ENCODE peak calls at places on chromosomes 16 and 17, in five cellular contexts. One of them, this sample, is unnamed.

GRCh38 chr17:77451894-77452852 is 311.4 kb downstream of the SEC14L1 start:
- DNase-seq in GM10248: no peak
- DNase-seq in tibial nerve: peak
- DNase-seq in right atrium auricular region: peak
- DNase-seq in HFF-Myc: no peak
- DNase-seq in this sample: no peak

GRCh38 chr17:2792541-2793169 is 3.6 kb upstream of the RAP1GAP2 start:
- DNase-seq in GM10248: no peak
- DNase-seq in tibial nerve: no peak
- DNase-seq in HFF-Myc: no peak
- DNase-seq in right atrium auricular region: no peak
- DNase-seq in this sample: peak

GRCh38 chr17:27873746-27874145 is 19.4 kb downstream of the LYRM9 start:
- DNase-seq in GM10248: no peak
- DNase-seq in right atrium auricular region: no peak
- DNase-seq in tibial nerve: no peak
- DNase-seq in HFF-Myc: peak
- DNase-seq in this sample: no peak

GRCh38 chr17:51419476-51419875 is 159.1 kb downstream of the UTP18 start:
- DNase-seq in tibial nerve: no peak
- DNase-seq in HFF-Myc: no peak
- DNase-seq in right atrium auricular region: no peak
- DNase-seq in GM10248: no peak
- DNase-seq in this sample: no peak

GRCh38 chr17:76149214-76149613 is 8.2 kb upstream of the FOXJ1 start:
- DNase-seq in HFF-Myc: no peak
- DNase-seq in tibial nerve: no peak
- DNase-seq in GM10248: no peak
- DNase-seq in right atrium auricular region: no peak
- DNase-seq in this sample: no peak

GRCh38 chr17:74512624-74513084 is 18.6 kb downstream of the CD300LB start:
- DNase-seq in tibial nerve: no peak
- DNase-seq in right atrium auricular region: peak
- DNase-seq in HFF-Myc: no peak
- DNase-seq in GM10248: peak
- DNase-seq in this sample: peak

GRCh38 chr17:48472485-48473281 is 42.7 kb upstream of the SKAP1 start:
- DNase-seq in tibial nerve: no peak
- DNase-seq in HFF-Myc: peak
- DNase-seq in right atrium auricular region: no peak
- DNase-seq in GM10248: no peak
- DNase-seq in this sample: no peak

GRCh38 chr16:426115-426905 is 861 bp downstream of the RAB11FIP3 start:
- DNase-seq in HFF-Myc: no peak
- DNase-seq in right atrium auricular region: no peak
- DNase-seq in tibial nerve: no peak
- DNase-seq in GM10248: no peak
- DNase-seq in this sample: peak

GRCh38 chr17:31269178-31269577 is 27.9 kb downstream of the OMG start:
- DNase-seq in HFF-Myc: no peak
- DNase-seq in tibial nerve: no peak
- DNase-seq in GM10248: no peak
- DNase-seq in right atrium auricular region: no peak
- DNase-seq in this sample: no peak

GRCh38 chr17:3678095-3678820 is 9.6 kb downstream of the EMC6 start:
- DNase-seq in HFF-Myc: no peak
- DNase-seq in GM10248: no peak
- DNase-seq in tibial nerve: no peak
- DNase-seq in right atrium auricular region: no peak
- DNase-seq in this sample: no peak

GRCh38 chr16:86565644-86566511 is 751 bp upstream of the FOXC2 start:
- DNase-seq in right atrium auricular region: no peak
- DNase-seq in HFF-Myc: no peak
- DNase-seq in GM10248: no peak
- DNase-seq in tibial nerve: no peak
- DNase-seq in this sample: no peak

GRCh38 chr16:81451753-81452680 is 7.4 kb downstream of the CMIP start:
- DNase-seq in tibial nerve: no peak
- DNase-seq in GM10248: no peak
- DNase-seq in right atrium auricular region: no peak
- DNase-seq in HFF-Myc: no peak
- DNase-seq in this sample: no peak

GRCh38 chr16:11410382-11411058 is 65.3 kb downstream of the RMI2 start:
- DNase-seq in HFF-Myc: no peak
- DNase-seq in GM10248: no peak
- DNase-seq in tibial nerve: peak
- DNase-seq in right atrium auricular region: no peak
- DNase-seq in this sample: no peak

GRCh38 chr16:81311762-81312161 is 3.0 kb upstream of the GAN start:
- DNase-seq in tibial nerve: no peak
- DNase-seq in GM10248: no peak
- DNase-seq in HFF-Myc: no peak
- DNase-seq in right atrium auricular region: no peak
- DNase-seq in this sample: no peak

GRCh38 chr17:40028595-40028994 is 13.4 kb downstream of the CSF3 start:
- DNase-seq in right atrium auricular region: no peak
- DNase-seq in HFF-Myc: no peak
- DNase-seq in tibial nerve: no peak
- DNase-seq in GM10248: no peak
- DNase-seq in this sample: no peak

GRCh38 chr17:32596206-32596605 is 109.4 kb downstream of the CDK5R1 start:
- DNase-seq in tibial nerve: no peak
- DNase-seq in right atrium auricular region: no peak
- DNase-seq in HFF-Myc: no peak
- DNase-seq in GM10248: no peak
- DNase-seq in this sample: no peak

GRCh38 chr16:87045462-87046216 is 271.6 kb downstream of the C16orf95 start:
- DNase-seq in tibial nerve: no peak
- DNase-seq in GM10248: no peak
- DNase-seq in HFF-Myc: no peak
- DNase-seq in right atrium auricular region: no peak
- DNase-seq in this sample: no peak

GRCh38 chr17:2171725-2172446 is 117.0 kb downstream of the HIC1 start:
- DNase-seq in GM10248: no peak
- DNase-seq in HFF-Myc: no peak
- DNase-seq in tibial nerve: peak
- DNase-seq in right atrium auricular region: no peak
- DNase-seq in this sample: no peak

GRCh38 chr17:48301002-48301401 is 129.0 kb downstream of the SKAP1 start:
- DNase-seq in HFF-Myc: no peak
- DNase-seq in right atrium auricular region: no peak
- DNase-seq in tibial nerve: no peak
- DNase-seq in GM10248: no peak
- DNase-seq in this sample: no peak

GRCh38 chr17:80775863-80776262 is 215.8 kb upstream of the CHMP6 start:
- DNase-seq in tibial nerve: no peak
- DNase-seq in HFF-Myc: no peak
- DNase-seq in GM10248: no peak
- DNase-seq in right atrium auricular region: no peak
- DNase-seq in this sample: no peak

GRCh38 chr17:43994272-43995149 is 9.9 kb upstream of the NAGS start:
- DNase-seq in right atrium auricular region: peak
- DNase-seq in tibial nerve: peak
- DNase-seq in HFF-Myc: no peak
- DNase-seq in GM10248: peak
- DNase-seq in this sample: peak

DNA sequence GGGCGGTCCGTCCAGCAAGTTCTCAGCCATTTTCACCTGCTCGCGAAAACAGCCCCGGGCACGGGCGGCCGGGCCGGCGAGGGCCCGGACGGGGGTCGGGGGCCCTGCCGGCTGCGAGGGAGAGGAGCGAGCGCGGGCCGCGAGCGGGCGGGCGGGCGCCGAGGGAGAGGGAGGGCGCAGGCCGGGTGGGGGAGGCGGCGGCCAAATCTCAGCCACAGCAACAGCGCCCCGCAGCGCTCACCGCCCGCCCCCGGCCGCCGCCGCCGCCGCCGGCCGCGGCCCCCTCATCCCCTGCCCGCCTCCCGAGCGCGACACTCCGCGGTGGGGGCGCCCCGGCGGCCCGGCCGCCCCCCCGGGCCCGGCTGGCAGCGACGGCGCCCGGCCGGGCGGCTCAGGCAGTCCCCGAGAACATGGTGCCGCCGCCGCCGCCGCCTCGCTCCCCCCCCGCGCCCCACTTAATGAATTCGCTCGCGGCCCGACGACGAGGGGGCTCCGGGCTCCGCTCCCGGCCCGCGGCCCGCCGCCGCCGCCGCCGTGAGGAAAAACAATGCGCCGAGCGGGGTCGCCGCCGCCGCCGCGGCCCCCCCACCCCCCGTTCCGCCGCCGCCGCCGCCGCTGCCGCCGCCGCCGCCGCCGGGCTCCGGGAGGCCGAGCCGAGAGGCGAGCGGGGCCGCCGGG is 487 bp downstream of the CREBBP start:
- DNase-seq in GM10248: peak
- DNase-seq in right atrium auricular region: peak
- DNase-seq in tibial nerve: peak
- DNase-seq in HFF-Myc: no peak
- DNase-seq in this sample: peak
- TF ChIP-seq CTCF in GM10248: peak
- TF ChIP-seq CTCF in right atrium auricular region: no peak
- TF ChIP-seq CTCF in tibial nerve: no peak
- TF ChIP-seq CTCF in HFF-Myc: no peak
- TF ChIP-seq CTCF in this sample: peak

DNA sequence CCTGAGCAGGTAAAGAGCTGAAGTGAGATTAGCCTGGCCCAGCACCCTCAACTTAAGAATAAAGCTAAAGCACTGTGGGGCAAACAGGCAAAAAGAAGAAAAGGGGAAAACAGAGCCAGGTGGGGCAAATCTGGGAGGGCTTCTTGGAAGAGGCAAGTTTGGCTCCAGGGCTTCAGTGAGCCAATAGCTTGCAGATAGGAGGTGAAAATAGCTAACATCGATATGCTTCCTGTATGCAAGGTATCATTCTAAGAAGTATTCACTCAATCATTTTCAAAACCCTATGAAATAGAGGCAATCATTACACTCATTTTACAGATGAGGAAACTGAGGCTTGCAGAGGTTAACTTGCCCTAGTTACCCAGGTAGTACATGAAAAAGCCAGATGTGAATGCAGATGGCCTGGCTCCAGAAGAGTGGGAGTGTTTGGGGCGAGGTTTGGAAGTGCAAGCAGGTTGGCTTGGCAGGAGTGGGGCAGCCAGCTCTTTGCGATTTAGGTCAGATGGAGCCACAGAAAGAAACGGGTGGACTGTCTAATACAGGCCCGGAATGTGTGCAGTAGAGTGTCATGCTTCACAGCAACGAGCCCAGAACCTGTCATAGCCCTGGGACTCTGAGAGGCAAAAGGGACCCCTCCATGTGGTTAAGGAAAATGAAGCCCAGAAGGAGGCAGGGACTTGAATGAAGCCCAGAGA is 5.7 kb downstream of the WNT3 start:
- DNase-seq in HFF-Myc: no peak
- DNase-seq in right atrium auricular region: no peak
- DNase-seq in GM10248: no peak
- DNase-seq in tibial nerve: no peak
- DNase-seq in this sample: no peak
- TF ChIP-seq CTCF in HFF-Myc: no peak
- TF ChIP-seq CTCF in right atrium auricular region: no peak
- TF ChIP-seq CTCF in GM10248: no peak
- TF ChIP-seq CTCF in tibial nerve: no peak
- TF ChIP-seq CTCF in this sample: no peak

DNA sequence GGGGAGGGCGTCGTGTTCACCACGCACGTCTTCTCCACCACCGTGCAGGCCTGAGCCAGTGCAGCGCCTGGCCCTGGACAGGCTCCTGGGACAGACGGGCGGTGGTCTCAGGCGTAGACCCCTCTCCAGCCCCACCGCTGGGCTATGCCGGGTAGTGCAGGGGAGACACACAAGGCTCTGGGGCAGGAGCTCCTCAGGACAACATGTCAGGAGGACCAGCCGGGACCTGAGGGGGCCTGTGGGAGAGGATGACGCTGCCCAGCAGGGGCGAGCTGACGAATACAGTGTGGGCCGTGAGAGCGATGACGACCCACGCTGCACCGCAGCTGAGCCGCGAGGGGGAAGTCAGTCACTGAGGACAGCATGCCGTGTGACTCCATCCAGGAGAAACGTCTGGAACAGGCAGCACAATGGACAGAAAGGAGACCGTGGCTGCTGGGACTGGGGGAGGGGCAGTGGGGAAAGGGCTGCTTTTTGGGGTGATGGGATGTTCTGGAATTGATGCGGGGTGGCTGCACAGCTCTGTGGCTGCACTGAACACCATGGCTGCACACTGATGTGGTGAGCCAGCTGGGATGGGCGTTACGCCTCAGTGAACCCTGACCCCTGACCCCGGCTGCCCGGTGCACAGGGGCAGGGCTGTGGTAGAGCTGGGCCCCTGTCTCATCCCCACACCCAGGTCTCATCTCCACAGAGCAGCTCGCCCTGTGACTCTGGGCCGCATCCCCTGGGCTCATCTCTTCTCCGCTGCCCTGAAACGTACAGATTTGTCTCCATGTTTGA is 20.2 kb downstream of the DNASE1 start:
- DNase-seq in tibial nerve: no peak
- DNase-seq in GM10248: no peak
- DNase-seq in right atrium auricular region: no peak
- DNase-seq in HFF-Myc: no peak
- DNase-seq in this sample: no peak
- TF ChIP-seq CTCF in tibial nerve: no peak
- TF ChIP-seq CTCF in GM10248: no peak
- TF ChIP-seq CTCF in right atrium auricular region: no peak
- TF ChIP-seq CTCF in HFF-Myc: no peak
- TF ChIP-seq CTCF in this sample: no peak

GRCh38 chr17:61314368-61315078 is 85.1 kb upstream of the TBX2 start:
- DNase-seq in right atrium auricular region: peak
- DNase-seq in HFF-Myc: no peak
- DNase-seq in tibial nerve: peak
- DNase-seq in GM10248: no peak
- DNase-seq in this sample: no peak
- TF ChIP-seq CTCF in right atrium auricular region: no peak
- TF ChIP-seq CTCF in HFF-Myc: peak
- TF ChIP-seq CTCF in tibial nerve: no peak
- TF ChIP-seq CTCF in GM10248: no peak
- TF ChIP-seq CTCF in this sample: no peak

This sample was measured in GM13977.